ENCODE peak calls at places on chromosomes 1 and 21, in five cellular contexts. V, R, J, L and M are unnamed samples.

GRCh38 chr1:203188686-203189232 is 2.3 kb upstream of the CHI3L1 start:
- DNase-seq in L (no peak), R (no peak), J (no peak), V (no peak), M (no peak)

GRCh38 chr1:10904396-10905358 is 107.8 kb upstream of the TARDBP start:
- DNase-seq in V (no peak), L (peak; percentile 64), R (no peak), J (no peak), M (no peak)

GRCh38 chr21:42232176-42232825 is 13.4 kb downstream of the ABCG1 start:
- DNase-seq in L (no peak), R (no peak), V (no peak), J (no peak), M (no peak)

GRCh38 chr1:155909894-155910293 is 1.3 kb downstream of the RIT1 start:
- DNase-seq in L (no peak), R (no peak), V (peak; percentile 38), J (no peak), M (peak; percentile 49)

GRCh38 chr1:218284377-218284916 is 646 bp upstream of the RRP15 start:
- DNase-seq in V (no peak), R (no peak), J (no peak), L (peak; percentile 44), M (no peak)

GRCh38 chr21:36396314-36396713 is 11.1 kb downstream of the CHAF1B start:
- DNase-seq in V (no peak), J (no peak), L (no peak), R (no peak), M (no peak)

GRCh38 chr1:58768971-58769808 is 14.7 kb downstream of the JUN start:
- DNase-seq in J (peak; percentile 79), R (peak; percentile 85), V (peak; percentile 78), L (peak; percentile 54), M (peak; percentile 72)

GRCh38 chr1:81681570-81681969 is 119.2 kb upstream of the ADGRL2 start:
- DNase-seq in R (no peak), L (no peak), J (no peak), V (no peak), M (peak; percentile 10)

GRCh38 chr1:65170511-65171142 is 22.6 kb downstream of the AK4 start:
- DNase-seq in V (no peak), R (no peak), L (no peak), J (peak; percentile 12), M (peak; percentile 86)

DNA sequence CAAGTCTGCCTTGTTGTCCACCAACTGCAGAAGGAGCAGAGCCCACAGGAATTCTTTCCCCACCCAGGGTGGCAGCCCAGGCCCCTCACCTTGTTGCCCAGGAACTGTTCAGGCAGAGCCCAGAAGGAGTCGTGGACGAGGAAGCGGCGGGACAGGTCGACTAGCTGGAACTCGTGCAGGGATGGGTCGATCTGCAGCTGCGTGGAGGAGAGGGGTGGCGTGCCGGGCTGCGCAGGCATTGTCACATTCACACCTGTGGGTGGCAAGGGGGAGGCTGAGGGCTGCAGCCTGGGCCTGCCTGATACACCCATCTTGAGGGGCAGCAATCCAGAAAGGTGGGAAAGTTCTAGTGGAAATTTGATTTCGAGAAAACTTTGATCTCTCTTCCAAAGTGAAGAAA is 55.9 kb downstream of the HSPG2 start:
- DNase-seq in L (no peak), R (no peak), J (no peak), V (no peak), M (no peak)
- H3K36me3 ChIP-seq in L (no peaks in the 10 kb centered on the region), R (peaks cover 8% of the 10 kb centered on the region), J (peaks cover 51% of the 10 kb centered on the region), V (peaks cover 8% of the 10 kb centered on the region), M (peaks cover 14% of the 10 kb centered on the region)

DNA sequence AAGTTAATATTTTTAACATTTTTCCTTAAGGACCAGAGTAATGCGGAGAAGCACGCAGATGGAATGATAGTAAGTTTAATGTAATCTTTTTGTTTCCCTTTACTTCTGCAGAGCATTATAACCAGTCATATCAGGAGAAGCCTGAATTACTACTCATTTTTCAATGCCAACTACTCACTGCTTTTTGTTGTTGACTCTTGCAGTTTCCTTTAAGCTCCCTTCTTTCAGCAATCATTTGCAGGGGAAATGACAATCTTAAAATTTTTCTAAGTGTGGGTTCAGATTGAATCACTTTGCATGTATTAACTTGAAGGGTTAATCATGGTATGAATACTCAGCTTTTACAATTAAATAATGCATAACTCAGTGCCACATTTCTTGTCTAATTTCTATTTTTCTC is 122.2 kb downstream of the NRDC start:
- DNase-seq in L (no peak), R (no peak), V (no peak), J (no peak), M (no peak)
- H3K36me3 ChIP-seq in L (peaks cover 8% of the 10 kb centered on the region), R (no peaks in the 10 kb centered on the region), V (no peaks in the 10 kb centered on the region), J (no peaks in the 10 kb centered on the region), M (no peaks in the 10 kb centered on the region)

GRCh38 chr1:206899717-206900116 is 2.5 kb downstream of the IL24 start:
- DNase-seq in V (no peak), J (no peak), R (no peak), L (no peak), M (no peak)

GRCh38 chr1:206897175-206897574 is at the start of gene IL24:
- DNase-seq in V (no peak), J (no peak), R (no peak), L (no peak), M (no peak)

GRCh38 chr1:206898089-206898908 is 1.1 kb downstream of the IL24 start:
- DNase-seq in V (no peak), R (no peak), J (no peak), L (no peak), M (no peak)

GRCh38 chr1:206900149-206900548 is 2.9 kb downstream of the IL24 start:
- DNase-seq in L (no peak), J (no peak), R (no peak), V (no peak), M (no peak)

DNA sequence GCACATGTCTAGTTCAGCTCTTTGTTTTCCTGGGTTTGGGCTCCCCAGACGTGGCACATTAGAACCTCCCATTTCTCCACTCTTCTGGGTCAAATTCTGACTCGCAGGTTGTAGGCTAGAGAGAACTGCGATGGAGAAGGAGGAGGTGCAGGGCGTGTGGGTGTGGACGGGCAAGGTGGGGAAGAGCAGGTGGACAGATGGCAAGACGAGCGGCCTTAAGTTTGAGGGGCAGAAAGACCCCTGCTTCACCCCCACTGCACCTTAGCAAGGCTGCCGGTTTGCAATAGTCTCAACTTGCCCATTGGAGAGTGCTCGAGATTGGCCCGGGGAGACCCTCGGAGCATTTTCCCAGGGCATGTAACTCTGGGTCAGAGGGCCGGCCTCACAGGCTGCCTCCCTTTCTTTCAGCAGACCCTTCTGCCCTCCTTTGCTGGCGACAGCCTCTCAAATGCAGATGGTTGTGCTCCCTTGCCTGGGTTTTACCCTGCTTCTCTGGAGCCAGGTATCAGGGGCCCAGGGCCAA is 1.7 kb downstream of the IL24 start:
- DNase-seq in R (no peak), V (no peak), L (no peak), J (no peak), M (no peak)
- H3K36me3 ChIP-seq in R (no peaks in the 10 kb centered on the region), V (no peaks in the 10 kb centered on the region), L (peaks cover 5% of the 10 kb centered on the region), J (no peaks in the 10 kb centered on the region), M (no peaks in the 10 kb centered on the region)

GRCh38 chr21:19900149-19900548 is 1098.1 kb upstream of the NCAM2 start:
- DNase-seq in J (no peak), R (no peak), L (no peak), V (no peak), M (no peak)
- H3K36me3 ChIP-seq in J (no peaks in the 10 kb centered on the region), R (no peaks in the 10 kb centered on the region), L (no peaks in the 10 kb centered on the region), V (no peaks in the 10 kb centered on the region), M (no peaks in the 10 kb centered on the region)

GRCh38 chr1:180381184-180381580 is 121.2 kb downstream of the ACBD6 start:
- DNase-seq in J (no peak), V (no peak), R (no peak), L (no peak), M (no peak)
- H3K36me3 ChIP-seq in J (no peaks in the 10 kb centered on the region), V (no peaks in the 10 kb centered on the region), R (no peaks in the 10 kb centered on the region), L (no peaks in the 10 kb centered on the region), M (no peaks in the 10 kb centered on the region)